ENCODE peak calls at places on chromosomes 13 and 19, in four cellular contexts. One of them, this sample, is unnamed.

GRCh38 chr13:52845334-52845761 is 3.1 kb downstream of the PCDH8 start:
- DNase-seq in foreskin fibroblast: no peak
- DNase-seq in AG08395: no peak
- DNase-seq in progenitor cell of endocrine pancreas: peak
- DNase-seq in this sample: no peak

GRCh38 chr13:77637583-77637982 is 59.9 kb upstream of the SLAIN1 start:
- DNase-seq in foreskin fibroblast: no peak
- DNase-seq in AG08395: no peak
- DNase-seq in progenitor cell of endocrine pancreas: no peak
- DNase-seq in this sample: no peak

GRCh38 chr13:33937373-33938087 is 119.6 kb downstream of the RFC3 start:
- DNase-seq in foreskin fibroblast: no peak
- DNase-seq in AG08395: no peak
- DNase-seq in progenitor cell of endocrine pancreas: no peak
- DNase-seq in this sample: no peak

GRCh38 chr13:109481046-109481445 is 305.3 kb downstream of the IRS2 start:
- DNase-seq in foreskin fibroblast: no peak
- DNase-seq in AG08395: no peak
- DNase-seq in progenitor cell of endocrine pancreas: no peak
- DNase-seq in this sample: no peak

GRCh38 chr13:29435125-29435911 is 160.2 kb downstream of the SLC7A1 start:
- DNase-seq in foreskin fibroblast: peak
- DNase-seq in AG08395: peak
- DNase-seq in progenitor cell of endocrine pancreas: no peak
- DNase-seq in this sample: no peak

GRCh38 chr13:77833331-77833863 is 85.2 kb downstream of the EDNRB start:
- DNase-seq in foreskin fibroblast: no peak
- DNase-seq in AG08395: peak
- DNase-seq in progenitor cell of endocrine pancreas: no peak
- DNase-seq in this sample: no peak

GRCh38 chr19:17489392-17490030 is 19.2 kb downstream of the SLC27A1 start:
- DNase-seq in foreskin fibroblast: no peak
- DNase-seq in AG08395: no peak
- DNase-seq in progenitor cell of endocrine pancreas: no peak
- DNase-seq in this sample: no peak

GRCh38 chr13:87274209-87274819 is 396.9 kb upstream of the SLITRK5 start:
- DNase-seq in foreskin fibroblast: no peak
- DNase-seq in AG08395: peak
- DNase-seq in progenitor cell of endocrine pancreas: peak
- DNase-seq in this sample: no peak

GRCh38 chr19:12891553-12892021 is 627 bp downstream of the GCDH start:
- DNase-seq in foreskin fibroblast: no peak
- DNase-seq in AG08395: no peak
- DNase-seq in progenitor cell of endocrine pancreas: no peak
- DNase-seq in this sample: no peak

GRCh38 chr13:48859168-48860105 is 116.3 kb upstream of the FNDC3A start:
- DNase-seq in foreskin fibroblast: no peak
- DNase-seq in AG08395: no peak
- DNase-seq in progenitor cell of endocrine pancreas: no peak
- DNase-seq in this sample: peak

GRCh38 chr13:32737111-32737571 is 150.9 kb downstream of the PDS5B start:
- DNase-seq in foreskin fibroblast: no peak
- DNase-seq in AG08395: peak
- DNase-seq in progenitor cell of endocrine pancreas: no peak
- DNase-seq in this sample: no peak